ENCODE peak calls at places on chromosomes 4 and X, in six cellular contexts. One of them, this sample, is unnamed.

GRCh38 chr4:14345356-14345775 is 656.9 kb upstream of the CPEB2 start:
- DNase-seq in uterus: no peak
- DNase-seq in CD4-positive, CD25-positive, alpha-beta regulatory T cell: no peak
- DNase-seq in spleen: no peak
- DNase-seq in kidney: no peak
- DNase-seq in cardiac muscle cell: no peak
- DNase-seq in this sample: no peak

GRCh38 chrX:124085063-124085462 is 123.6 kb downstream of the STAG2 start:
- DNase-seq in spleen: no peak
- DNase-seq in CD4-positive, CD25-positive, alpha-beta regulatory T cell: no peak
- DNase-seq in kidney: no peak
- DNase-seq in cardiac muscle cell: no peak
- DNase-seq in uterus: no peak
- DNase-seq in this sample: no peak

GRCh38 chr4:155529197-155529596 is 137.5 kb upstream of the GUCY1A1 start:
- DNase-seq in kidney: no peak
- DNase-seq in uterus: no peak
- DNase-seq in CD4-positive, CD25-positive, alpha-beta regulatory T cell: peak; percentile 2
- DNase-seq in spleen: no peak
- DNase-seq in cardiac muscle cell: peak; percentile 24
- DNase-seq in this sample: no peak

GRCh38 chr4:86032476-86033022 is 327.3 kb downstream of the MAPK10 start:
- DNase-seq in kidney: no peak
- DNase-seq in cardiac muscle cell: peak; percentile 32
- DNase-seq in uterus: peak; percentile 24
- DNase-seq in spleen: no peak
- DNase-seq in CD4-positive, CD25-positive, alpha-beta regulatory T cell: no peak
- DNase-seq in this sample: no peak

GRCh38 chrX:112025753-112026152 is 56.8 kb downstream of the TRPC5 start:
- DNase-seq in uterus: no peak
- DNase-seq in CD4-positive, CD25-positive, alpha-beta regulatory T cell: no peak
- DNase-seq in kidney: no peak
- DNase-seq in spleen: no peak
- DNase-seq in cardiac muscle cell: no peak
- DNase-seq in this sample: no peak

GRCh38 chr4:142309772-142310171 is 536.3 kb downstream of the INPP4B start:
- DNase-seq in uterus: no peak
- DNase-seq in cardiac muscle cell: no peak
- DNase-seq in kidney: no peak
- DNase-seq in spleen: no peak
- DNase-seq in CD4-positive, CD25-positive, alpha-beta regulatory T cell: no peak
- DNase-seq in this sample: no peak

GRCh38 chr4:52016985-52017384 is 3.2 kb downstream of the LRRC66 start:
- DNase-seq in spleen: no peak
- DNase-seq in cardiac muscle cell: no peak
- DNase-seq in uterus: no peak
- DNase-seq in CD4-positive, CD25-positive, alpha-beta regulatory T cell: no peak
- DNase-seq in kidney: no peak
- DNase-seq in this sample: no peak

GRCh38 chr4:13947921-13948320 is 320.4 kb upstream of the BOD1L1 start:
- DNase-seq in spleen: no peak
- DNase-seq in cardiac muscle cell: no peak
- DNase-seq in kidney: no peak
- DNase-seq in uterus: no peak
- DNase-seq in CD4-positive, CD25-positive, alpha-beta regulatory T cell: no peak
- DNase-seq in this sample: no peak

GRCh38 chr4:120688791-120689190 is 233.7 kb downstream of the PRDM5 start:
- DNase-seq in cardiac muscle cell: no peak
- DNase-seq in CD4-positive, CD25-positive, alpha-beta regulatory T cell: no peak
- DNase-seq in spleen: no peak
- DNase-seq in uterus: no peak
- DNase-seq in kidney: no peak
- DNase-seq in this sample: no peak

GRCh38 chr4:174460684-174461083 is 61.6 kb downstream of the HPGD start:
- DNase-seq in CD4-positive, CD25-positive, alpha-beta regulatory T cell: no peak
- DNase-seq in kidney: no peak
- DNase-seq in cardiac muscle cell: no peak
- DNase-seq in uterus: no peak
- DNase-seq in spleen: no peak
- DNase-seq in this sample: no peak

GRCh38 chr4:184734758-184735157 is 862 bp upstream of the CENPU start:
- DNase-seq in cardiac muscle cell: no peak
- DNase-seq in uterus: no peak
- DNase-seq in spleen: no peak
- DNase-seq in kidney: no peak
- DNase-seq in CD4-positive, CD25-positive, alpha-beta regulatory T cell: no peak
- DNase-seq in this sample: no peak

GRCh38 chr4:152063301-152064235 is 302.8 kb upstream of the GATB start:
- DNase-seq in CD4-positive, CD25-positive, alpha-beta regulatory T cell: peak; percentile 48
- DNase-seq in spleen: no peak
- DNase-seq in cardiac muscle cell: no peak
- DNase-seq in kidney: no peak
- DNase-seq in uterus: no peak
- DNase-seq in this sample: peak; percentile 73

GRCh38 chr4:108953941-108954340 is 191.1 kb upstream of the ETNPPL start:
- DNase-seq in cardiac muscle cell: no peak
- DNase-seq in kidney: no peak
- DNase-seq in uterus: no peak
- DNase-seq in CD4-positive, CD25-positive, alpha-beta regulatory T cell: no peak
- DNase-seq in spleen: no peak
- DNase-seq in this sample: no peak

GRCh38 chr4:149999485-150000074 is 78.7 kb upstream of the DCLK2 start:
- DNase-seq in CD4-positive, CD25-positive, alpha-beta regulatory T cell: peak; percentile 42
- DNase-seq in cardiac muscle cell: peak; percentile 55
- DNase-seq in kidney: no peak
- DNase-seq in uterus: peak; percentile 42
- DNase-seq in spleen: no peak
- DNase-seq in this sample: no peak

GRCh38 chr4:19214591-19214990 is 1037.1 kb upstream of the SLIT2 start:
- DNase-seq in uterus: no peak
- DNase-seq in kidney: no peak
- DNase-seq in CD4-positive, CD25-positive, alpha-beta regulatory T cell: no peak
- DNase-seq in cardiac muscle cell: no peak
- DNase-seq in spleen: no peak
- DNase-seq in this sample: no peak

GRCh38 chr4:4269326-4269725 is 20.6 kb downstream of the LYAR start:
- DNase-seq in spleen: peak; percentile 80
- DNase-seq in kidney: peak; percentile 75
- DNase-seq in CD4-positive, CD25-positive, alpha-beta regulatory T cell: peak; percentile 74
- DNase-seq in cardiac muscle cell: no peak
- DNase-seq in uterus: no peak
- DNase-seq in this sample: peak; percentile 67

GRCh38 chr4:42425146-42426065 is 28.1 kb downstream of the SHISA3 start:
- DNase-seq in uterus: no peak
- DNase-seq in cardiac muscle cell: no peak
- DNase-seq in spleen: no peak
- DNase-seq in CD4-positive, CD25-positive, alpha-beta regulatory T cell: no peak
- DNase-seq in kidney: no peak
- DNase-seq in this sample: no peak

GRCh38 chrX:11427082-11428033 is 134.1 kb downstream of the AMELX start:
- DNase-seq in cardiac muscle cell: peak; percentile 6
- DNase-seq in spleen: peak; percentile 78
- DNase-seq in uterus: peak; percentile 36
- DNase-seq in kidney: peak; percentile 84
- DNase-seq in CD4-positive, CD25-positive, alpha-beta regulatory T cell: no peak
- DNase-seq in this sample: no peak

GRCh38 chrX:47321386-47321785 is 49.0 kb upstream of the ZNF157 start:
- DNase-seq in spleen: peak; percentile 69
- DNase-seq in uterus: peak; percentile 82
- DNase-seq in CD4-positive, CD25-positive, alpha-beta regulatory T cell: no peak
- DNase-seq in kidney: peak; percentile 76
- DNase-seq in cardiac muscle cell: peak; percentile 64
- DNase-seq in this sample: no peak

GRCh38 chrX:790780-791360 is 160.3 kb downstream of the SHOX start:
- DNase-seq in spleen: no peak
- DNase-seq in uterus: no peak
- DNase-seq in CD4-positive, CD25-positive, alpha-beta regulatory T cell: no peak
- DNase-seq in cardiac muscle cell: no peak
- DNase-seq in kidney: no peak
- DNase-seq in this sample: no peak
- H3K27ac ChIP-seq in spleen: no peak overlapping the region
- H3K27ac ChIP-seq in uterus: no peak overlapping the region
- H3K27ac ChIP-seq in CD4-positive, CD25-positive, alpha-beta regulatory T cell: no peak overlapping the region
- H3K27ac ChIP-seq in cardiac muscle cell: no peak overlapping the region
- H3K27ac ChIP-seq in kidney: no peak overlapping the region
- H3K27ac ChIP-seq in this sample: no peak overlapping the region

GRCh38 chrX:149568701-149569296 is 18.5 kb downstream of the MAGEA9B start:
- DNase-seq in cardiac muscle cell: no peak
- DNase-seq in CD4-positive, CD25-positive, alpha-beta regulatory T cell: no peak
- DNase-seq in kidney: no peak
- DNase-seq in uterus: no peak
- DNase-seq in spleen: no peak
- DNase-seq in this sample: no peak

GRCh38 chrX:149569770-149570169 is 17.5 kb downstream of the MAGEA9B start:
- DNase-seq in kidney: no peak
- DNase-seq in CD4-positive, CD25-positive, alpha-beta regulatory T cell: no peak
- DNase-seq in uterus: no peak
- DNase-seq in cardiac muscle cell: no peak
- DNase-seq in spleen: no peak
- DNase-seq in this sample: no peak

GRCh38 chrX:149572743-149573142 is 14.5 kb downstream of the MAGEA9B start:
- DNase-seq in kidney: no peak
- DNase-seq in spleen: no peak
- DNase-seq in cardiac muscle cell: no peak
- DNase-seq in CD4-positive, CD25-positive, alpha-beta regulatory T cell: no peak
- DNase-seq in uterus: no peak
- DNase-seq in this sample: no peak

GRCh38 chrX:149570668-149571067 is 16.6 kb downstream of the MAGEA9B start:
- DNase-seq in CD4-positive, CD25-positive, alpha-beta regulatory T cell: no peak
- DNase-seq in uterus: no peak
- DNase-seq in spleen: no peak
- DNase-seq in kidney: no peak
- DNase-seq in cardiac muscle cell: no peak
- DNase-seq in this sample: no peak

DNA sequence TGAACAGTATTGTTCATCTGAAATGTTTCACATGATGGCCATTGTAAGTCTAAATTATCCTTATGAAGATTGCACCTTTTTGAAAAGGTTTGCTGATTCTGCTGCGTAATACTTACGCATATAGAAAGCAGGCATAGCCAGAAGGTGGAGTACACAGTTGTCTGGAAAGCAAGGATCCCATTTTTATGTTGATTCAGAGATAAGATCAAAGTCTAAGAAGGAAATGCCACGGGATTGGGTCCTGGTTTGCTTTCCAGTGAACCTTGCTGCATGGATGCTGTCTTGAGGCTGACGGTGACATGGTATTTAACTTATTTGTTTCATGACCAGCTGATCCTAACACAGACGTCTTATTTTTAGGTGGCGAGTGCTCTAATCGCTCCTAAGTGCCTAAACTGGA is 15.5 kb downstream of the MAGEA9B start:
- DNase-seq in kidney: no peak
- DNase-seq in uterus: no peak
- DNase-seq in spleen: no peak
- DNase-seq in cardiac muscle cell: no peak
- DNase-seq in CD4-positive, CD25-positive, alpha-beta regulatory T cell: no peak
- DNase-seq in this sample: no peak
- H3K36me3 ChIP-seq in kidney: no peaks in the 10 kb centered on the region
- H3K36me3 ChIP-seq in uterus: no peaks in the 10 kb centered on the region
- H3K36me3 ChIP-seq in spleen: no peaks in the 10 kb centered on the region
- H3K36me3 ChIP-seq in cardiac muscle cell: no peaks in the 10 kb centered on the region
- H3K36me3 ChIP-seq in CD4-positive, CD25-positive, alpha-beta regulatory T cell: no peaks in the 10 kb centered on the region
- H3K36me3 ChIP-seq in this sample: no peaks in the 10 kb centered on the region

GRCh38 chr4:23888421-23889319 is 1.2 kb downstream of the PPARGC1A start:
- DNase-seq in spleen: no peak
- DNase-seq in CD4-positive, CD25-positive, alpha-beta regulatory T cell: no peak
- DNase-seq in uterus: no peak
- DNase-seq in cardiac muscle cell: peak; percentile 83
- DNase-seq in kidney: no peak
- DNase-seq in this sample: no peak

GRCh38 chr4:23890369-23891063 is 669 bp upstream of the PPARGC1A start:
- DNase-seq in spleen: no peak
- DNase-seq in CD4-positive, CD25-positive, alpha-beta regulatory T cell: no peak
- DNase-seq in cardiac muscle cell: peak; percentile 43
- DNase-seq in kidney: no peak
- DNase-seq in uterus: no peak
- DNase-seq in this sample: no peak

GRCh38 chr4:23887989-23888388 is 1.9 kb downstream of the PPARGC1A start:
- DNase-seq in uterus: no peak
- DNase-seq in cardiac muscle cell: no peak
- DNase-seq in spleen: no peak
- DNase-seq in kidney: no peak
- DNase-seq in CD4-positive, CD25-positive, alpha-beta regulatory T cell: no peak
- DNase-seq in this sample: no peak

GRCh38 chr4:23889814-23890269 is at the start of gene PPARGC1A:
- DNase-seq in cardiac muscle cell: peak; percentile 87
- DNase-seq in kidney: peak; percentile 80
- DNase-seq in CD4-positive, CD25-positive, alpha-beta regulatory T cell: no peak
- DNase-seq in spleen: no peak
- DNase-seq in uterus: peak; percentile 51
- DNase-seq in this sample: no peak

GRCh38 chr4:23889368-23889767 is 479 bp downstream of the PPARGC1A start:
- DNase-seq in kidney: no peak
- DNase-seq in CD4-positive, CD25-positive, alpha-beta regulatory T cell: no peak
- DNase-seq in cardiac muscle cell: no peak
- DNase-seq in spleen: no peak
- DNase-seq in uterus: no peak
- DNase-seq in this sample: no peak
- H3K27ac ChIP-seq in kidney: peak overlapping the region; percentile 83
- H3K27ac ChIP-seq in CD4-positive, CD25-positive, alpha-beta regulatory T cell: no peak overlapping the region
- H3K27ac ChIP-seq in cardiac muscle cell: peak overlapping the region; percentile 95
- H3K27ac ChIP-seq in spleen: peak overlapping the region; percentile 34
- H3K27ac ChIP-seq in uterus: peak overlapping the region; percentile 65
- H3K27ac ChIP-seq in this sample: no peak overlapping the region

GRCh38 chr4:56315041-56315440 is 72.2 kb downstream of the AASDH start:
- DNase-seq in spleen: no peak
- DNase-seq in uterus: no peak
- DNase-seq in cardiac muscle cell: no peak
- DNase-seq in CD4-positive, CD25-positive, alpha-beta regulatory T cell: no peak
- DNase-seq in kidney: no peak
- DNase-seq in this sample: no peak

GRCh38 chr4:56311299-56311975 is 75.9 kb downstream of the AASDH start:
- DNase-seq in spleen: no peak
- DNase-seq in kidney: no peak
- DNase-seq in cardiac muscle cell: no peak
- DNase-seq in CD4-positive, CD25-positive, alpha-beta regulatory T cell: no peak
- DNase-seq in uterus: no peak
- DNase-seq in this sample: no peak

GRCh38 chr4:56315543-56315942 is 71.7 kb downstream of the AASDH start:
- DNase-seq in kidney: no peak
- DNase-seq in uterus: no peak
- DNase-seq in spleen: no peak
- DNase-seq in cardiac muscle cell: no peak
- DNase-seq in CD4-positive, CD25-positive, alpha-beta regulatory T cell: no peak
- DNase-seq in this sample: no peak

GRCh38 chr4:56314207-56314915 is 72.9 kb downstream of the AASDH start:
- DNase-seq in spleen: no peak
- DNase-seq in kidney: no peak
- DNase-seq in cardiac muscle cell: no peak
- DNase-seq in uterus: no peak
- DNase-seq in CD4-positive, CD25-positive, alpha-beta regulatory T cell: no peak
- DNase-seq in this sample: no peak

DNA sequence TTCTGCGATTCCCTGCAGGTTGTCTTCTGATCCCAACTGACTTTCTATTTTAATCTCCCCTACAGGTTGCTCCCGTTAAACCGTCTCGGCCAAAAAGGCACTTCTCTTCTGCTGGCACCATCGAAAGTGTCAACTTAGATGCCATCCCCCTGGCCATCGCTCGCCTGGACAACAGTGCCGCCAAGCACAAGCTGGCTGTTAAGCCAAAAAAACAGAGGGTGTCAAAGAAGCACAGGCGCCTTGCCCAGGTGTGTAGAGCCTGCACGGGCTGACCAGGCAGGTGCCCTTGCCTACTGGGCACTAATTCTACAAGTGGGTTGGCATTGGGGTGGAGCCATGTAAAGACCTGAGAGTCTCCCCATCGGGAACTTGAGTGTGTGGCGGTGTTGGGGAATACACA is 74.2 kb downstream of the AASDH start:
- DNase-seq in cardiac muscle cell: no peak
- DNase-seq in uterus: no peak
- DNase-seq in CD4-positive, CD25-positive, alpha-beta regulatory T cell: no peak
- DNase-seq in kidney: no peak
- DNase-seq in spleen: no peak
- DNase-seq in this sample: no peak
- H3K36me3 ChIP-seq in cardiac muscle cell: no peaks in the 10 kb centered on the region
- H3K36me3 ChIP-seq in uterus: no peaks in the 10 kb centered on the region
- H3K36me3 ChIP-seq in CD4-positive, CD25-positive, alpha-beta regulatory T cell: no peaks in the 10 kb centered on the region
- H3K36me3 ChIP-seq in kidney: no peaks in the 10 kb centered on the region
- H3K36me3 ChIP-seq in spleen: no peaks in the 10 kb centered on the region
- H3K36me3 ChIP-seq in this sample: no peaks in the 10 kb centered on the region